ENCODE peak calls at places on chromosomes 6 and 20, in four cellular contexts. I, B, A and Z are unnamed samples.

GRCh38 chr6:24924956-24925355 is 10.8 kb downstream of the RIPOR2 start:
- DNase-seq in B (no peak), I (no peak), A (no peak), Z (peak)

GRCh38 chr6:12605888-12606345 is 110.7 kb upstream of the PHACTR1 start:
- DNase-seq in B (peak), A (peak), I (peak), Z (peak)

GRCh38 chr6:168892031-168892430 is 361.6 kb downstream of the THBS2 start:
- DNase-seq in A (no peak), B (no peak), I (no peak), Z (no peak)

GRCh38 chr20:44954198-44954597 is 6.0 kb downstream of the TOMM34 start:
- DNase-seq in A (no peak), B (no peak), I (no peak), Z (no peak)

GRCh38 chr6:25166955-25167753 is 112.0 kb upstream of the CARMIL1 start:
- DNase-seq in B (no peak), A (no peak), I (no peak), Z (no peak)

GRCh38 chr6:20875369-20875963 is 341.2 kb downstream of the CDKAL1 start:
- DNase-seq in A (no peak), B (peak), I (no peak), Z (peak)

GRCh38 chr6:124002377-124003081 is 198.9 kb downstream of the NKAIN2 start:
- DNase-seq in A (peak), B (no peak), I (no peak), Z (no peak)

GRCh38 chr6:126307859-126308258 is 32.1 kb upstream of the CENPW start:
- DNase-seq in B (peak), I (no peak), A (no peak), Z (peak)

GRCh38 chr6:167747645-167748044 is 79.1 kb upstream of the AFDN start:
- DNase-seq in B (no peak), I (no peak), A (no peak), Z (no peak)

GRCh38 chr6:4788482-4788881 is 12.3 kb downstream of the CDYL start:
- DNase-seq in B (no peak), A (no peak), I (no peak), Z (no peak)